ENCODE peak calls at places on chromosomes 13 and 19, in seven cellular contexts. B is thoracic aorta; H is CD4-positive, alpha-beta memory T cell; U is NT2/D1; W is A549; E is GM23248; R is K562. K is an unnamed sample. For H3K9me3, the result is how much of the 10 kb centered on the place peaks cover.

GRCh38 chr19:16368385-16369305 is 44.0 kb downstream of the KLF2 start:
- DNase-seq in B (no peak), H (peak), U (no peak), W (no peak), E (no peak), R (no peak), K (no peak)

GRCh38 chr13:110561335-110562033 is at the start of gene RAB20:
- DNase-seq in B (peak), H (peak), U (peak), W (peak), E (peak), R (peak), K (peak)

GRCh38 chr19:48480151-48480475 is 10.9 kb downstream of the CYTH2 start:
- DNase-seq in B (no peak), H (no peak), U (no peak), W (no peak), E (peak), R (no peak), K (no peak)

GRCh38 chr13:23996456-23996855 is 99.2 kb upstream of the C1QTNF9B start:
- DNase-seq in B (no peak), H (no peak), U (no peak), W (no peak), E (no peak), R (no peak), K (no peak)

GRCh38 chr13:78604782-78605611 is 1.6 kb upstream of the POU4F1 start:
- DNase-seq in B (no peak), H (no peak), U (no peak), W (peak), E (peak), R (peak), K (no peak)

GRCh38 chr13:111568290-111568689 is 247.8 kb downstream of the TEX29 start:
- DNase-seq in B (no peak), H (no peak), U (no peak), W (no peak), E (no peak), R (no peak), K (no peak)

GRCh38 chr19:11381535-11382369 is 2.4 kb downstream of the EPOR start:
- DNase-seq in B (no peak), H (peak), U (peak), W (peak), E (peak), R (no peak), K (peak)

GRCh38 chr13:29457299-29457698 is 138.2 kb downstream of the SLC7A1 start:
- DNase-seq in B (no peak), H (no peak), U (no peak), W (no peak), E (peak), R (no peak), K (no peak)

GRCh38 chr13:20974981-20975585 is 72.5 kb upstream of the XPO4 start:
- DNase-seq in B (no peak), H (no peak), U (no peak), W (no peak), E (peak), R (no peak), K (no peak)

GRCh38 chr13:24916464-24916863 is 152.5 kb downstream of the RNF17 start:
- DNase-seq in B (no peak), H (no peak), U (no peak), W (no peak), E (no peak), R (no peak), K (no peak)

GRCh38 chr19:1396768-1397679 is 4.3 kb downstream of the GAMT start:
- DNase-seq in B (no peak), H (no peak), U (no peak), W (no peak), E (peak), R (no peak), K (no peak)

GRCh38 chr19:49498475-49498874 is 2.2 kb downstream of the RPS11 start:
- DNase-seq in B (no peak), H (no peak), U (no peak), W (no peak), E (no peak), R (no peak), K (no peak)

GRCh38 chr19:3071764-3072163 is 9.5 kb upstream of the TLE5 start:
- DNase-seq in B (no peak), H (no peak), U (no peak), W (no peak), E (no peak), R (no peak), K (no peak)

GRCh38 chr19:40321566-40322270 is 26.5 kb downstream of the C19orf47 start:
- DNase-seq in B (no peak), H (no peak), U (no peak), W (no peak), E (no peak), R (no peak), K (peak)

GRCh38 chr19:39831679-39832078 is 2.3 kb downstream of the DYRK1B start:
- DNase-seq in B (no peak), H (no peak), U (no peak), W (no peak), E (no peak), R (no peak), K (no peak)

GRCh38 chr19:55647732-55648656 is at the start of gene CCDC106:
- DNase-seq in B (no peak), H (peak), U (peak), W (peak), E (peak), R (peak), K (peak)

GRCh38 chr19:13729859-13730258 is 34.5 kb upstream of the MRI1 start:
- DNase-seq in B (no peak), H (no peak), U (no peak), W (no peak), E (peak), R (no peak), K (no peak)

GRCh38 chr19:16945364-16945714 is 56.5 kb downstream of the F2RL3 start:
- DNase-seq in B (no peak), H (no peak), U (no peak), W (no peak), E (no peak), R (peak), K (no peak)

DNA sequence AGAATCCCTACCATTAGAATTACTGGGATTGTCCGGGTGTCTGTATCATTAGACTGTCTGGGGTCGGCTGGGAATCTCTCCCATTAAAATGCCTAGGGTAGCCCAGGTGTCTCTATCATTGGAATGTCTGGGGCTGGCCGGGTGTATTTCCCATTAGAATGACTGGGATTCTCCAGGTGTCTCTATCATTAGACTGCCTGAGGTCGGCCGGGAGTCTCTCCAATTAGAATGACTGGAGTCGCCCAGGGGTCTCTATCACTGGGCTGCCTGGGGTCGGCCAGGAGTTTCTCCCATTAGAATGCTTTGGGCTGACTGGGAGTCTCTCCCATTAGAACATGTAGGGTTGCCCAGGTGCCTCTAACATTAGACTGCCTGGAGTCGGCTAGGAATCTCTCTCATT is 1560.7 kb downstream of the UQCRFS1 start:
- DNase-seq in B (no peak), H (no peak), U (no peak), W (no peak), E (no peak), R (no peak), K (no peak)
- H3K9me3 ChIP-seq in B (under half), H (under half), U (under half), W (under half), E (under half), R (under half), K (under half)

GRCh38 chr19:35844482-35845214 is 7.7 kb downstream of the NPHS1 start:
- DNase-seq in B (no peak), H (no peak), U (no peak), W (no peak), E (no peak), R (no peak), K (no peak)
- H3K4me3 ChIP-seq in B (no peak), H (no peak), U (no peak), W (peak), E (no peak), R (peak), K (no peak)

GRCh38 chr19:58001895-58002369 is 688 bp downstream of the ZNF606 start:
- DNase-seq in B (no peak), H (no peak), U (no peak), W (no peak), E (no peak), R (no peak), K (no peak)

GRCh38 chr19:58003153-58003828 is 671 bp upstream of the ZNF606 start:
- DNase-seq in B (no peak), H (no peak), U (no peak), W (no peak), E (peak), R (no peak), K (no peak)

GRCh38 chr19:58002384-58003152 is at the start of gene ZNF606:
- DNase-seq in B (peak), H (peak), U (peak), W (peak), E (peak), R (peak), K (peak)

DNA sequence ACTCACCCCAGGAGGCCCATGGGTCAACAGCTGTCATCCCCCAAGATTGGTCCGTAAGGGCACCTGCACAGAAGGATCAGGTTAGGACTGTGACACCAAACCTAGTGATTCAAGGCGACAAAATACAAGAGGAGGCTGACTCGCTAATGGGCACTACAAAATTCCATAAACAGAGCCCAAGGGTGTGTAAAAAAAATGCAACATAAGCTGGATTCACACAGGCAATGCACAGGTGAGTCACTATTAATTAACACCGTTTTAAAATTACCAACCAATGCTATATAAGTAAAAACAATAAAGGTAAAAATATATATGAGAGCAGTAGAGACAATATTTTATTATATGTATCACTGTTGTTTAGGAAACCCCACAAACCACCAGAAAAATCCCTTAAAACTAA is 1.9 kb downstream of the ZNF606 start:
- DNase-seq in B (no peak), H (no peak), U (no peak), W (no peak), E (no peak), R (no peak), K (no peak)
- H3K9me3 ChIP-seq in B (under half), H (under half), U (under half), W (half or more), E (under half), R (under half), K (under half)

GRCh38 chr19:50510700-50511068 is 307 bp downstream of the JOSD2 start:
- DNase-seq in B (no peak), H (no peak), U (peak), W (no peak), E (no peak), R (no peak), K (no peak)

GRCh38 chr19:50512999-50513745 is 541 bp downstream of the ASPDH start:
- DNase-seq in B (no peak), H (no peak), U (no peak), W (no peak), E (no peak), R (no peak), K (no peak)

GRCh38 chr19:50511069-50511822 is at the start of gene JOSD2:
- DNase-seq in B (peak), H (peak), U (peak), W (peak), E (peak), R (peak), K (peak)

GRCh38 chr19:50513746-50514345 is at the start of gene ASPDH:
- DNase-seq in B (no peak), H (no peak), U (no peak), W (no peak), E (no peak), R (no peak), K (no peak)

GRCh38 chr19:50512112-50512998 is 1.4 kb downstream of the ASPDH start:
- DNase-seq in B (no peak), H (no peak), U (no peak), W (no peak), E (no peak), R (no peak), K (no peak)
- H3K4me3 ChIP-seq in B (no peak), H (no peak), U (peak), W (peak), E (peak), R (peak), K (no peak)

GRCh38 chr19:44032001-44032610 is 6.9 kb downstream of the ZNF222 start:
- DNase-seq in B (no peak), H (no peak), U (no peak), W (no peak), E (no peak), R (no peak), K (no peak)
- H3K9me3 ChIP-seq in B (half or more), H (under half), U (under half), W (half or more), E (under half), R (under half), K (under half)

GRCh38 chr13:36515466-36515865 is 83.2 kb downstream of the CCNA1 start:
- DNase-seq in B (no peak), H (no peak), U (no peak), W (no peak), E (no peak), R (no peak), K (no peak)

GRCh38 chr13:36516225-36516624 is 83.9 kb downstream of the CCNA1 start:
- DNase-seq in B (no peak), H (no peak), U (no peak), W (no peak), E (no peak), R (no peak), K (no peak)

GRCh38 chr13:36518707-36519106 is 86.4 kb downstream of the CCNA1 start:
- DNase-seq in B (no peak), H (no peak), U (no peak), W (no peak), E (no peak), R (no peak), K (no peak)

GRCh38 chr13:36519432-36519831 is 87.1 kb downstream of the CCNA1 start:
- DNase-seq in B (no peak), H (no peak), U (no peak), W (no peak), E (no peak), R (no peak), K (no peak)

DNA sequence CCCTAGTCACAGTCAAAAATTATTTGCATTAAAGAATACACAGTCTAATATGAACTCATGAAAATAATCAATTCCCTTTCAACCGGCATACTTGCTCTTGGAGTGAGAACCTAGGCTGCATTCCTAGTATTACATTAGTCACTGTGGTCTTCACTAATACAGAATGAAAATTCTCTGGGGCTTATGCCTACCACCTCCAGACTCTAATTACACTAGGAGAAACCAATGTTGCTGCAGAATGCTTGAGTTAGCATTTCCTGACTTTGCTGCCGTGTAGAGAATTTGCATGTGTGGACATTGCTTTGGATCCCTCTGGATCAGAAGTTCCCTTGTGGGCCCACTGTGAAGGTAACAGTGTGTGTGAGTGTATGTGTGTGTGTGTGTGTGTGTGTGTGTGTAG is 87.8 kb downstream of the CCNA1 start:
- DNase-seq in B (no peak), H (no peak), U (no peak), W (no peak), E (no peak), R (no peak), K (no peak)
- H3K4me3 ChIP-seq in B (no peak), H (no peak), U (no peak), W (no peak), E (no peak), R (no peak), K (no peak)

DNA sequence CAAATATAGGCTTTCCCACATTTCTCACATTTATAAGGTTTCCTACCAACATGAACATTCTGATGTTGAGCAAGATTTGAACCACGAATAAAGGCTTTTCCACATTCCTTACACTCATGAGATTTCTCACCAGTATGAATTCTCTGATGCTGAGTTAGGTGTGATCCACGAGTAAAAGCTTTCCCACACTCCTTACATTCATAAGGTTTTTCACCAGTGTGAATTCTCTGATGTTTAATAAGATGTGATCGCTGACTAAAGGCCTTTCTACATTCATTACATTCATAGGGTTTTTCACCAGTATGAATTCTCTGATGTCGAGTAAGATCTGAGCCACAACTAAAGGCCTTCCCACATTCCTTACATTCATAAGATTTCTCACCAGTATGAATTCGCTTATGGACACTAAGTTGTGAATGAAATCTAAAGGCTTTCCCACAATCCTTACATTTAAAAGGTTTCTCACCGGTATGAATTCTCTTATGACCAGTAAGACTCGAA is 19.0 kb downstream of the ZNF790 start:
- DNase-seq in B (no peak), H (no peak), U (no peak), W (no peak), E (peak), R (no peak), K (no peak)
- H3K9me3 ChIP-seq in B (half or more), H (half or more), U (half or more), W (half or more), E (under half), R (under half), K (under half)

K was measured in pancreas.